ENCODE peak calls at places on chromosome 21, in nine cellular contexts. F is iris pigment epithelial cell, V is sciatic nerve, O is HFF-Myc, H is HuH-7.5, J is fibroblast of pulmonary artery, U is kidney glomerular epithelial cell, Q is esophagus muscularis mucosa, G is ACHN. S is an unnamed sample.

GRCh38 chr21:10639123-10639522 is 117.7 kb downstream of the TPTE start:
- DNase-seq in F (no peak), V (no peak), O (no peak), H (no peak), J (no peak), U (no peak), Q (no peak), G (no peak), S (no peak)

GRCh38 chr21:40923361-40923760 is 76.4 kb upstream of the DSCAM start:
- DNase-seq in F (no peak), V (no peak), O (no peak), H (no peak), J (no peak), U (no peak), Q (no peak), G (no peak), S (peak)

GRCh38 chr21:44836666-44837471 is 19.0 kb upstream of the SUMO3 start:
- DNase-seq in F (peak), V (peak), O (no peak), H (peak), J (peak), U (no peak), Q (no peak), G (no peak), S (no peak)

GRCh38 chr21:42057861-42058437 is 13.2 kb upstream of the UMODL1 start:
- DNase-seq in F (no peak), V (no peak), O (no peak), H (no peak), J (no peak), U (no peak), Q (no peak), G (no peak), S (no peak)

GRCh38 chr21:35366348-35367085 is 317.4 kb upstream of the RUNX1 start:
- DNase-seq in F (peak), V (no peak), O (no peak), H (no peak), J (peak), U (no peak), Q (no peak), G (no peak), S (no peak)

GRCh38 chr21:23585419-23585818 is 2021.9 kb downstream of the MRPL39 start:
- DNase-seq in F (no peak), V (no peak), O (no peak), H (no peak), J (no peak), U (no peak), Q (no peak), G (no peak), S (no peak)

GRCh38 chr21:36419996-36420395 is 34.8 kb downstream of the CHAF1B start:
- DNase-seq in F (peak), V (peak), O (peak), H (peak), J (peak), U (peak), Q (no peak), G (peak), S (peak)

GRCh38 chr21:45615145-45615711 is 28.3 kb upstream of the PCBP3 start:
- DNase-seq in F (peak), V (peak), O (no peak), H (no peak), J (peak), U (no peak), Q (no peak), G (no peak), S (no peak)

GRCh38 chr21:44919913-44920693 is 596 bp downstream of the ITGB2 start:
- DNase-seq in F (no peak), V (no peak), O (no peak), H (no peak), J (no peak), U (no peak), Q (no peak), G (no peak), S (no peak)

GRCh38 chr21:39073717-39074116 is 109.5 kb downstream of the PSMG1 start:
- DNase-seq in F (no peak), V (no peak), O (no peak), H (no peak), J (no peak), U (no peak), Q (no peak), G (no peak), S (no peak)

GRCh38 chr21:35338881-35339632 is 290.0 kb upstream of the RUNX1 start:
- DNase-seq in F (no peak), V (no peak), O (no peak), H (no peak), J (no peak), U (no peak), Q (peak), G (no peak), S (no peak)

GRCh38 chr21:44529503-44530125 is 10.4 kb downstream of the KRTAP10-1 start:
- DNase-seq in F (no peak), V (peak), O (no peak), H (no peak), J (no peak), U (no peak), Q (no peak), G (no peak), S (no peak)

GRCh38 chr21:24976238-24976637 is 631.0 kb downstream of the MRPL39 start:
- DNase-seq in F (no peak), V (no peak), O (no peak), H (no peak), J (no peak), U (no peak), Q (no peak), G (no peak), S (no peak)

GRCh38 chr21:24223625-24224024 is 1383.7 kb downstream of the MRPL39 start:
- DNase-seq in F (peak), V (no peak), O (no peak), H (no peak), J (peak), U (no peak), Q (no peak), G (no peak), S (no peak)